ENCODE peak calls at places on chromosomes 11 and 22, in four cellular contexts. One of them, this sample, is unnamed.
A peak's percentile ranks its signal among the peaks of the same experiment; 100 is the strongest.

GRCh38 chr22:22060200-22061084 is 77.9 kb upstream of the TOP3B start:
- DNase-seq in IMR-90: peak; percentile 24
- DNase-seq in neuronal stem cell: peak; percentile 61
- DNase-seq in mesenchymal stem cell: peak; percentile 9
- DNase-seq in this sample: peak; percentile 86

GRCh38 chr11:21289686-21290085 is 620.3 kb downstream of the NELL1 start:
- DNase-seq in IMR-90: no peak
- DNase-seq in neuronal stem cell: no peak
- DNase-seq in mesenchymal stem cell: no peak
- DNase-seq in this sample: no peak

GRCh38 chr11:10692716-10693115 is 839 bp downstream of the IRAG1 start:
- DNase-seq in IMR-90: no peak
- DNase-seq in neuronal stem cell: no peak
- DNase-seq in mesenchymal stem cell: no peak
- DNase-seq in this sample: no peak

GRCh38 chr11:122663056-122663740 is 7.7 kb downstream of the UBASH3B start:
- DNase-seq in IMR-90: no peak
- DNase-seq in neuronal stem cell: no peak
- DNase-seq in mesenchymal stem cell: no peak
- DNase-seq in this sample: no peak

GRCh38 chr11:95668113-95668512 is 121.5 kb downstream of the FAM76B start:
- DNase-seq in IMR-90: no peak
- DNase-seq in neuronal stem cell: no peak
- DNase-seq in mesenchymal stem cell: peak; percentile 50
- DNase-seq in this sample: no peak

GRCh38 chr11:60950933-60951610 is 904 bp downstream of the SLC15A3 start:
- DNase-seq in IMR-90: no peak
- DNase-seq in neuronal stem cell: no peak
- DNase-seq in mesenchymal stem cell: peak; percentile 21
- DNase-seq in this sample: peak; percentile 59

GRCh38 chr22:17917490-17917983 is 106.8 kb downstream of the MICAL3 start:
- DNase-seq in IMR-90: no peak
- DNase-seq in neuronal stem cell: no peak
- DNase-seq in mesenchymal stem cell: no peak
- DNase-seq in this sample: no peak

GRCh38 chr22:33083212-33083611 is 25.0 kb upstream of the SYN3 start:
- DNase-seq in IMR-90: no peak
- DNase-seq in neuronal stem cell: no peak
- DNase-seq in mesenchymal stem cell: no peak
- DNase-seq in this sample: no peak

GRCh38 chr22:39457546-39458442 is 982 bp downstream of the MGAT3 start:
- DNase-seq in IMR-90: no peak
- DNase-seq in neuronal stem cell: no peak
- DNase-seq in mesenchymal stem cell: no peak
- DNase-seq in this sample: no peak

GRCh38 chr11:92881940-92882339 is 87.5 kb upstream of the MTNR1B start:
- DNase-seq in IMR-90: no peak
- DNase-seq in neuronal stem cell: no peak
- DNase-seq in mesenchymal stem cell: no peak
- DNase-seq in this sample: no peak

GRCh38 chr11:113106507-113106906 is 145.3 kb downstream of the NCAM1 start:
- DNase-seq in IMR-90: peak; percentile 5
- DNase-seq in neuronal stem cell: no peak
- DNase-seq in mesenchymal stem cell: peak; percentile 71
- DNase-seq in this sample: no peak

GRCh38 chr11:45021692-45022130 is 71.0 kb upstream of the TP53I11 start:
- DNase-seq in IMR-90: peak; percentile 16
- DNase-seq in neuronal stem cell: no peak
- DNase-seq in mesenchymal stem cell: peak; percentile 53
- DNase-seq in this sample: peak; percentile 61

GRCh38 chr11:65506770-65507485 is 8.1 kb downstream of the MALAT1 start:
- DNase-seq in IMR-90: peak; percentile 95
- DNase-seq in neuronal stem cell: peak; percentile 62
- DNase-seq in mesenchymal stem cell: peak; percentile 92
- DNase-seq in this sample: peak; percentile 74

GRCh38 chr11:47044112-47044511 is 107.6 kb downstream of the CSTPP1 start:
- DNase-seq in IMR-90: no peak
- DNase-seq in neuronal stem cell: no peak
- DNase-seq in mesenchymal stem cell: no peak
- DNase-seq in this sample: no peak

GRCh38 chr11:8814923-8815240 is 96.1 kb upstream of the AKIP1 start:
- DNase-seq in IMR-90: no peak
- DNase-seq in neuronal stem cell: no peak
- DNase-seq in mesenchymal stem cell: no peak
- DNase-seq in this sample: no peak

GRCh38 chr11:94854770-94855633 is 86.8 kb downstream of the AMOTL1 start:
- DNase-seq in IMR-90: no peak
- DNase-seq in neuronal stem cell: no peak
- DNase-seq in mesenchymal stem cell: no peak
- DNase-seq in this sample: no peak

GRCh38 chr11:71420455-71421241 is 27.5 kb downstream of the DHCR7 start:
- DNase-seq in IMR-90: peak; percentile 55
- DNase-seq in neuronal stem cell: peak; percentile 37
- DNase-seq in mesenchymal stem cell: peak; percentile 55
- DNase-seq in this sample: peak; percentile 72

GRCh38 chr11:128806496-128807261 is 60.4 kb downstream of the KCNJ1 start:
- DNase-seq in IMR-90: peak; percentile 82
- DNase-seq in neuronal stem cell: no peak
- DNase-seq in mesenchymal stem cell: no peak
- DNase-seq in this sample: no peak

GRCh38 chr11:29208117-29208516 is 808.7 kb downstream of the KCNA4 start:
- DNase-seq in IMR-90: peak; percentile 41
- DNase-seq in neuronal stem cell: no peak
- DNase-seq in mesenchymal stem cell: peak; percentile 66
- DNase-seq in this sample: no peak

GRCh38 chr11:134037093-134037908 is 31.6 kb upstream of the JAM3 start:
- DNase-seq in IMR-90: peak; percentile 59
- DNase-seq in neuronal stem cell: no peak
- DNase-seq in mesenchymal stem cell: peak; percentile 84
- DNase-seq in this sample: peak; percentile 79

GRCh38 chr22:31343235-31344191 is 2.6 kb downstream of the PATZ1 start:
- DNase-seq in IMR-90: peak; percentile 26
- DNase-seq in neuronal stem cell: peak; percentile 74
- DNase-seq in mesenchymal stem cell: peak; percentile 43
- DNase-seq in this sample: peak; percentile 92

GRCh38 chr22:37563153-37564081 is 3.1 kb downstream of the CDC42EP1 start:
- DNase-seq in IMR-90: peak; percentile 97
- DNase-seq in neuronal stem cell: no peak
- DNase-seq in mesenchymal stem cell: peak; percentile 96
- DNase-seq in this sample: no peak

GRCh38 chr22:19429950-19430889 is 1.3 kb downstream of the HIRA start:
- DNase-seq in IMR-90: peak; percentile 78
- DNase-seq in neuronal stem cell: no peak
- DNase-seq in mesenchymal stem cell: peak; percentile 73
- DNase-seq in this sample: no peak

GRCh38 chr22:33210129-33210784 is 152.1 kb upstream of the SYN3 start:
- DNase-seq in IMR-90: peak; percentile 9
- DNase-seq in neuronal stem cell: peak; percentile 47
- DNase-seq in mesenchymal stem cell: peak; percentile 30
- DNase-seq in this sample: peak; percentile 79

GRCh38 chr11:47766363-47767227 is 546 bp downstream of the FNBP4 start:
- DNase-seq in IMR-90: peak; percentile 66
- DNase-seq in neuronal stem cell: peak; percentile 30
- DNase-seq in mesenchymal stem cell: peak; percentile 83
- DNase-seq in this sample: no peak

GRCh38 chr11:76329084-76329648 is 51.8 kb downstream of the THAP12 start:
- DNase-seq in IMR-90: peak; percentile 49
- DNase-seq in neuronal stem cell: no peak
- DNase-seq in mesenchymal stem cell: peak; percentile 74
- DNase-seq in this sample: peak; percentile 49

GRCh38 chr11:70567680-70568503 is 169.6 kb downstream of the CTTN start:
- DNase-seq in IMR-90: peak; percentile 10
- DNase-seq in neuronal stem cell: no peak
- DNase-seq in mesenchymal stem cell: peak; percentile 54
- DNase-seq in this sample: peak; percentile 60

GRCh38 chr11:7575841-7576451 is 62.1 kb downstream of the PPFIBP2 start:
- DNase-seq in IMR-90: no peak
- DNase-seq in neuronal stem cell: no peak
- DNase-seq in mesenchymal stem cell: peak; percentile 54
- DNase-seq in this sample: peak; percentile 43

GRCh38 chr11:19633276-19633675 is 79.4 kb upstream of the NAV2 start:
- DNase-seq in IMR-90: no peak
- DNase-seq in neuronal stem cell: no peak
- DNase-seq in mesenchymal stem cell: no peak
- DNase-seq in this sample: no peak

GRCh38 chr22:41217553-41218157 is 12.5 kb downstream of the L3MBTL2 start:
- DNase-seq in IMR-90: peak; percentile 92
- DNase-seq in neuronal stem cell: no peak
- DNase-seq in mesenchymal stem cell: peak; percentile 84
- DNase-seq in this sample: peak; percentile 62

GRCh38 chr11:69655479-69656394 is 14.8 kb downstream of the CCND1 start:
- DNase-seq in IMR-90: peak; percentile 36
- DNase-seq in neuronal stem cell: no peak
- DNase-seq in mesenchymal stem cell: peak; percentile 34
- DNase-seq in this sample: peak; percentile 39

GRCh38 chr11:132373405-132374141 is 1003.2 kb downstream of the NTM start:
- DNase-seq in IMR-90: no peak
- DNase-seq in neuronal stem cell: no peak
- DNase-seq in mesenchymal stem cell: peak; percentile 0
- DNase-seq in this sample: no peak

GRCh38 chr11:58628446-58628845 is 6.0 kb downstream of the CNTF start:
- DNase-seq in IMR-90: peak; percentile 42
- DNase-seq in neuronal stem cell: no peak
- DNase-seq in mesenchymal stem cell: no peak
- DNase-seq in this sample: no peak

GRCh38 chr11:76825726-76826396 is 34.9 kb upstream of the ACER3 start:
- DNase-seq in IMR-90: no peak
- DNase-seq in neuronal stem cell: no peak
- DNase-seq in mesenchymal stem cell: no peak
- DNase-seq in this sample: no peak

GRCh38 chr11:109819410-109819809 is 273.8 kb upstream of the ZC3H12C start:
- DNase-seq in IMR-90: no peak
- DNase-seq in neuronal stem cell: no peak
- DNase-seq in mesenchymal stem cell: no peak
- DNase-seq in this sample: no peak

GRCh38 chr11:111718436-111719325 is 47.5 kb downstream of the PPP2R1B start:
- DNase-seq in IMR-90: peak; percentile 91
- DNase-seq in neuronal stem cell: no peak
- DNase-seq in mesenchymal stem cell: peak; percentile 86
- DNase-seq in this sample: no peak

GRCh38 chr11:44609028-44609782 is 43.7 kb downstream of the CD82 start:
- DNase-seq in IMR-90: no peak
- DNase-seq in neuronal stem cell: no peak
- DNase-seq in mesenchymal stem cell: no peak
- DNase-seq in this sample: no peak

GRCh38 chr11:19631657-19632325 is 80.8 kb upstream of the NAV2 start:
- DNase-seq in IMR-90: no peak
- DNase-seq in neuronal stem cell: no peak
- DNase-seq in mesenchymal stem cell: no peak
- DNase-seq in this sample: no peak

DNA sequence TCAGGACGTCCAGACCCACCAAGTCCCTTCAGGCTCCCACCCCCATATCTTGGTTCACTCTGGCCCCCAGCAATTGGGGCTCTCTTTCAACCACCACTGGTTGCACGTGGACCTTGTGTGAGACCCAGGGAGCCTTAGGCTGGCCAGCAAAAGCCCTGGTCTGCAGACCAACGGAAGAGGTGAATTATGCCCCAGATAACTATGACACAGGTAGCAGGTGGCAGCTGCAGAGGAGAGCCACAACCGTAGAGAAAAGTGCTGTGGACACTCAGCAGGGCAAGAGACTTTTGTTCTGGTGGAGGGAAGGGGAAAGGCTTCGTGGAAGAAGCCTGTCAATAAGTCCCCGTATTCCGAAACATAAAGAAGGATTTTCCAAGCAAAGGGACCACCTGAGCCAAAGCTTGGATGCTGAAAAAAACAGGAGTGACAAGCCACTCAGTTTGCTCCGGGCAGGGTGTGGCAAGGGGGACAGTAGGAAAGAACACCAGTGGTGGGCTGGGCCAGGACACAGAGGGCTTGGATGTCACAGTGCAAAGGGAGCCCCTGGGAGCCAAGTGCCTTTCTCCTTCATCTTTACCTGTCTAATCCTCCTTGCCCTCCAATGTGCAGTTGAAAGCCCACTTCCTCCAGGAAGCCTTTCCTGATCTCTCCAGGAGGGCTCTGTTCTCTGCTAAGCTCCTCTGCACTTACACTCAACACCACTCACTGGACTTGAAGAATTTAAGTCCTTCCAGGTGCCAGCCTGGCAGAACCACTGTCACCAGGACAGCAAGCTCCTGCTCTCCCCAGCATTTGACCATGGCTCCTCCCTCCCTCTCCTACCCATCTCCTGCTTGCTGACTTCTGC is 264.7 kb downstream of the BUD13 start:
- DNase-seq in IMR-90: no peak
- DNase-seq in neuronal stem cell: no peak
- DNase-seq in mesenchymal stem cell: no peak
- DNase-seq in this sample: no peak
- H2BK15ac ChIP-seq in IMR-90: no peak overlapping the region
- H2BK15ac ChIP-seq in neuronal stem cell: no peak overlapping the region
- H2BK15ac ChIP-seq in mesenchymal stem cell: no peak overlapping the region
- H2BK15ac ChIP-seq in this sample: no peak overlapping the region

GRCh38 chr11:118927554-118928107 is 1.9 kb upstream of the BCL9L start:
- DNase-seq in IMR-90: no peak
- DNase-seq in neuronal stem cell: no peak
- DNase-seq in mesenchymal stem cell: no peak
- DNase-seq in this sample: no peak
- H3K4ac ChIP-seq in IMR-90: peak overlapping the region; percentile 77
- H3K4ac ChIP-seq in neuronal stem cell: no peak overlapping the region
- H3K4ac ChIP-seq in mesenchymal stem cell: peak overlapping the region; percentile 52
- H3K4ac ChIP-seq in this sample: no peak overlapping the region

GRCh38 chr11:115581871-115582639 is 77.8 kb upstream of the CADM1 start:
- DNase-seq in IMR-90: peak; percentile 5
- DNase-seq in neuronal stem cell: no peak
- DNase-seq in mesenchymal stem cell: no peak
- DNase-seq in this sample: peak; percentile 66
- H2BK15ac ChIP-seq in IMR-90: no peak overlapping the region
- H2BK15ac ChIP-seq in neuronal stem cell: no peak overlapping the region
- H2BK15ac ChIP-seq in mesenchymal stem cell: no peak overlapping the region
- H2BK15ac ChIP-seq in this sample: no peak overlapping the region

GRCh38 chr11:86812322-86812670 is 12.0 kb downstream of the PRSS23 start:
- DNase-seq in IMR-90: no peak
- DNase-seq in neuronal stem cell: no peak
- DNase-seq in mesenchymal stem cell: no peak
- DNase-seq in this sample: no peak
- H3K4ac ChIP-seq in IMR-90: no peak overlapping the region
- H3K4ac ChIP-seq in neuronal stem cell: no peak overlapping the region
- H3K4ac ChIP-seq in mesenchymal stem cell: no peak overlapping the region
- H3K4ac ChIP-seq in this sample: no peak overlapping the region

GRCh38 chr22:43346521-43346929 is 3.4 kb upstream of the SCUBE1 start:
- DNase-seq in IMR-90: no peak
- DNase-seq in neuronal stem cell: peak; percentile 51
- DNase-seq in mesenchymal stem cell: peak; percentile 45
- DNase-seq in this sample: peak; percentile 87

GRCh38 chr22:43343262-43343988 is at the start of gene SCUBE1:
- DNase-seq in IMR-90: no peak
- DNase-seq in neuronal stem cell: peak; percentile 87
- DNase-seq in mesenchymal stem cell: peak; percentile 50
- DNase-seq in this sample: peak; percentile 84

GRCh38 chr22:43345356-43345755 is 2.2 kb upstream of the SCUBE1 start:
- DNase-seq in IMR-90: no peak
- DNase-seq in neuronal stem cell: no peak
- DNase-seq in mesenchymal stem cell: no peak
- DNase-seq in this sample: no peak

GRCh38 chr22:43342347-43343261 is 568 bp downstream of the SCUBE1 start:
- DNase-seq in IMR-90: no peak
- DNase-seq in neuronal stem cell: no peak
- DNase-seq in mesenchymal stem cell: no peak
- DNase-seq in this sample: no peak

GRCh38 chr22:43345761-43346261 is 2.6 kb upstream of the SCUBE1 start:
- DNase-seq in IMR-90: no peak
- DNase-seq in neuronal stem cell: no peak
- DNase-seq in mesenchymal stem cell: peak; percentile 32
- DNase-seq in this sample: no peak
- H2BK15ac ChIP-seq in IMR-90: no peak overlapping the region
- H2BK15ac ChIP-seq in neuronal stem cell: no peak overlapping the region
- H2BK15ac ChIP-seq in mesenchymal stem cell: no peak overlapping the region
- H2BK15ac ChIP-seq in this sample: no peak overlapping the region

This sample was measured in H9.